ENCODE peak calls at places on chromosome 16, in four cellular contexts. One of them, this sample, is unnamed.

GRCh38 chr16:5415123-5415522 is 317.5 kb upstream of the EEF2KMT start:
- DNase-seq in A549: no peak
- DNase-seq in CD8-positive, alpha-beta memory T cell: no peak
- DNase-seq in ovary: no peak
- DNase-seq in this sample: no peak

GRCh38 chr16:15485175-15485574 is 50.8 kb downstream of the BMERB1 start:
- DNase-seq in A549: no peak
- DNase-seq in CD8-positive, alpha-beta memory T cell: no peak
- DNase-seq in ovary: no peak
- DNase-seq in this sample: peak

GRCh38 chr16:87231911-87232310 is 85.3 kb downstream of the C16orf95 start:
- DNase-seq in A549: no peak
- DNase-seq in CD8-positive, alpha-beta memory T cell: no peak
- DNase-seq in ovary: no peak
- DNase-seq in this sample: no peak

GRCh38 chr16:50282010-50282538 is 15.7 kb downstream of the ADCY7 start:
- DNase-seq in A549: no peak
- DNase-seq in CD8-positive, alpha-beta memory T cell: peak
- DNase-seq in ovary: peak
- DNase-seq in this sample: peak

GRCh38 chr16:71883193-71883848 is 661 bp downstream of the ZNF821 start:
- DNase-seq in A549: peak
- DNase-seq in CD8-positive, alpha-beta memory T cell: peak
- DNase-seq in ovary: peak
- DNase-seq in this sample: no peak

GRCh38 chr16:47490471-47490870 is 29.3 kb downstream of the PHKB start:
- DNase-seq in A549: no peak
- DNase-seq in CD8-positive, alpha-beta memory T cell: no peak
- DNase-seq in ovary: no peak
- DNase-seq in this sample: no peak

GRCh38 chr16:14358697-14359305 is 271.3 kb downstream of the PARN start:
- DNase-seq in A549: no peak
- DNase-seq in CD8-positive, alpha-beta memory T cell: no peak
- DNase-seq in ovary: no peak
- DNase-seq in this sample: no peak

GRCh38 chr16:66894948-66895696 is 14.8 kb downstream of the PDP2 start:
- DNase-seq in A549: peak
- DNase-seq in CD8-positive, alpha-beta memory T cell: peak
- DNase-seq in ovary: peak
- DNase-seq in this sample: peak

GRCh38 chr16:87383522-87384161 is at the start of gene FBXO31:
- DNase-seq in A549: peak
- DNase-seq in CD8-positive, alpha-beta memory T cell: peak
- DNase-seq in ovary: peak
- DNase-seq in this sample: peak

GRCh38 chr16:4700997-4701743 is 7.8 kb downstream of the NUDT16L1 start:
- DNase-seq in A549: no peak
- DNase-seq in CD8-positive, alpha-beta memory T cell: no peak
- DNase-seq in ovary: no peak
- DNase-seq in this sample: no peak

GRCh38 chr16:23408242-23409201 is 44.5 kb downstream of the COG7 start:
- DNase-seq in A549: peak
- DNase-seq in CD8-positive, alpha-beta memory T cell: no peak
- DNase-seq in ovary: no peak
- DNase-seq in this sample: peak

GRCh38 chr16:46757339-46758050 is 9.4 kb upstream of the MYLK3 start:
- DNase-seq in A549: no peak
- DNase-seq in CD8-positive, alpha-beta memory T cell: no peak
- DNase-seq in ovary: no peak
- DNase-seq in this sample: no peak

GRCh38 chr16:74199842-74200124 is 96.8 kb upstream of the PSMD7 start:
- DNase-seq in A549: no peak
- DNase-seq in CD8-positive, alpha-beta memory T cell: no peak
- DNase-seq in ovary: no peak
- DNase-seq in this sample: no peak

GRCh38 chr16:71214771-71215381 is 15.6 kb downstream of the HYDIN start:
- DNase-seq in A549: peak
- DNase-seq in CD8-positive, alpha-beta memory T cell: no peak
- DNase-seq in ovary: no peak
- DNase-seq in this sample: no peak

GRCh38 chr16:86626966-86627365 is 48.6 kb downstream of the FOXL1 start:
- DNase-seq in A549: no peak
- DNase-seq in CD8-positive, alpha-beta memory T cell: no peak
- DNase-seq in ovary: no peak
- DNase-seq in this sample: no peak

GRCh38 chr16:14458576-14458975 is 171.5 kb downstream of the PARN start:
- DNase-seq in A549: no peak
- DNase-seq in CD8-positive, alpha-beta memory T cell: no peak
- DNase-seq in ovary: no peak
- DNase-seq in this sample: no peak

GRCh38 chr16:22192261-22193133 is 13.6 kb upstream of the EEF2K start:
- DNase-seq in A549: no peak
- DNase-seq in CD8-positive, alpha-beta memory T cell: peak
- DNase-seq in ovary: peak
- DNase-seq in this sample: peak

GRCh38 chr16:11799509-11800384 is 2.7 kb upstream of the ZC3H7A start:
- DNase-seq in A549: no peak
- DNase-seq in CD8-positive, alpha-beta memory T cell: no peak
- DNase-seq in ovary: no peak
- DNase-seq in this sample: no peak

GRCh38 chr16:26787924-26788323 is 278.8 kb upstream of the C16orf82 start:
- DNase-seq in A549: peak
- DNase-seq in CD8-positive, alpha-beta memory T cell: no peak
- DNase-seq in ovary: no peak
- DNase-seq in this sample: no peak

GRCh38 chr16:23520500-23520899 is 10.2 kb upstream of the GGA2 start:
- DNase-seq in A549: no peak
- DNase-seq in CD8-positive, alpha-beta memory T cell: no peak
- DNase-seq in ovary: no peak
- DNase-seq in this sample: no peak

GRCh38 chr16:10940501-10941079 is 1.7 kb downstream of the DEXI start:
- DNase-seq in A549: no peak
- DNase-seq in CD8-positive, alpha-beta memory T cell: no peak
- DNase-seq in ovary: peak
- DNase-seq in this sample: no peak

GRCh38 chr16:50642349-50642748 is 38.8 kb downstream of the SNX20 start:
- DNase-seq in A549: no peak
- DNase-seq in CD8-positive, alpha-beta memory T cell: no peak
- DNase-seq in ovary: no peak
- DNase-seq in this sample: no peak

GRCh38 chr16:4894276-4895150 is 42.4 kb downstream of the PPL start:
- DNase-seq in A549: peak
- DNase-seq in CD8-positive, alpha-beta memory T cell: no peak
- DNase-seq in ovary: no peak
- DNase-seq in this sample: no peak

GRCh38 chr16:87463722-87464690 is 28.8 kb downstream of the ZCCHC14 start:
- DNase-seq in A549: no peak
- DNase-seq in CD8-positive, alpha-beta memory T cell: no peak
- DNase-seq in ovary: no peak
- DNase-seq in this sample: peak

GRCh38 chr16:1613728-1614225 is 1.6 kb downstream of the CRAMP1 start:
- DNase-seq in A549: no peak
- DNase-seq in CD8-positive, alpha-beta memory T cell: no peak
- DNase-seq in ovary: peak
- DNase-seq in this sample: no peak

GRCh38 chr16:57800213-57801097 is 1.8 kb downstream of the KIFC3 start:
- DNase-seq in A549: no peak
- DNase-seq in CD8-positive, alpha-beta memory T cell: no peak
- DNase-seq in ovary: no peak
- DNase-seq in this sample: no peak

GRCh38 chr16:48576927-48577326 is 33.1 kb downstream of the N4BP1 start:
- DNase-seq in A549: peak
- DNase-seq in CD8-positive, alpha-beta memory T cell: no peak
- DNase-seq in ovary: no peak
- DNase-seq in this sample: no peak

GRCh38 chr16:81946206-81946605 is 65.1 kb downstream of the SDR42E1 start:
- DNase-seq in A549: no peak
- DNase-seq in CD8-positive, alpha-beta memory T cell: no peak
- DNase-seq in ovary: no peak
- DNase-seq in this sample: no peak

GRCh38 chr16:21986692-21987246 is 14.1 kb downstream of the PDZD9 start:
- DNase-seq in A549: no peak
- DNase-seq in CD8-positive, alpha-beta memory T cell: no peak
- DNase-seq in ovary: no peak
- DNase-seq in this sample: no peak

GRCh38 chr16:6674071-6674470 is 658.6 kb upstream of the RBFOX1 start:
- DNase-seq in A549: no peak
- DNase-seq in CD8-positive, alpha-beta memory T cell: no peak
- DNase-seq in ovary: no peak
- DNase-seq in this sample: no peak

GRCh38 chr16:47470810-47471209 is 9.7 kb downstream of the PHKB start:
- DNase-seq in A549: no peak
- DNase-seq in CD8-positive, alpha-beta memory T cell: no peak
- DNase-seq in ovary: no peak
- DNase-seq in this sample: no peak

GRCh38 chr16:85683363-85683762 is 5.4 kb downstream of the GINS2 start:
- DNase-seq in A549: no peak
- DNase-seq in CD8-positive, alpha-beta memory T cell: no peak
- DNase-seq in ovary: no peak
- DNase-seq in this sample: no peak

GRCh38 chr16:65468121-65468520 is 346.3 kb upstream of the CDH11 start:
- DNase-seq in A549: no peak
- DNase-seq in CD8-positive, alpha-beta memory T cell: no peak
- DNase-seq in ovary: no peak
- DNase-seq in this sample: no peak

GRCh38 chr16:55496509-55497145 is 12.2 kb upstream of the LPCAT2 start:
- DNase-seq in A549: no peak
- DNase-seq in CD8-positive, alpha-beta memory T cell: no peak
- DNase-seq in ovary: no peak
- DNase-seq in this sample: peak

GRCh38 chr16:11016993-11017392 is 72.6 kb downstream of the CLEC16A start:
- DNase-seq in A549: peak
- DNase-seq in CD8-positive, alpha-beta memory T cell: no peak
- DNase-seq in ovary: no peak
- DNase-seq in this sample: peak

GRCh38 chr16:70738083-70738977 is 52.5 kb upstream of the MTSS2 start:
- DNase-seq in A549: peak
- DNase-seq in CD8-positive, alpha-beta memory T cell: no peak
- DNase-seq in ovary: peak
- DNase-seq in this sample: peak

GRCh38 chr16:75621170-75621477 is 2.0 kb downstream of the ADAT1 start:
- DNase-seq in A549: peak
- DNase-seq in CD8-positive, alpha-beta memory T cell: no peak
- DNase-seq in ovary: no peak
- DNase-seq in this sample: no peak
- H3K4me3 ChIP-seq in A549: no peak
- H3K4me3 ChIP-seq in CD8-positive, alpha-beta memory T cell: peak
- H3K4me3 ChIP-seq in ovary: no peak
- H3K4me3 ChIP-seq in this sample: no peak

DNA sequence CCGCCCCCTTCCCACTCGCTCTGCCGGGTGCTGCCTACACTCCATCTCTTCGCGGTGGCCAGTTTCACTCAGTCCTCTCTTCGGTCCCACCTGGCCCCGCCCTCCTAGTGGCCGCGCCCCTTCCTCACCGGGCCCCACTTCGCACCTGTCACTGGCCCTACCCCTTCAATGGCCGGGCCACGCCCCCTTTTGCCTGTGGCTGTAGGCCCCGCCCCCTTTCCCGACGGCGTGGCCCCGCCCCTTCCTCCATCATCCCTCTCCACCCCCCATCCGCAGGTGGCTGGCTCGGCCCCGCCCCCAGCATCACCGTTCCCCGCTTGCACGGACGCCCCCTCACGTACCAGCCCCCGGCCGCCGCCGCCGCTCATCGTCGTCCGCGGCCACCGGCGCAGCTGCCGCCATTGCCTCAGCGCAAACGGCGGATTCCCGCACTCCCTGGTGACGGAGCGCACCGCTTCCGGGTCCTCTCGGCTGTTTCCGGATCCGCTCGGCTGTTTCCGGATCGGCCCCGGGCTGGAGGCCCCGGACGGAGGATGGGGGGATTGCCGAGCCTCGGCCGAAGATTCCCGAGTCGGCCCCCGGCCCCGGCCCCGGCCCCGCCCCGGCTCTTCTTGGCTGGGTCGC is at the start of gene RABEP2:
- DNase-seq in A549: peak
- DNase-seq in CD8-positive, alpha-beta memory T cell: peak
- DNase-seq in ovary: peak
- DNase-seq in this sample: peak
- H3K4me3 ChIP-seq in A549: peak
- H3K4me3 ChIP-seq in CD8-positive, alpha-beta memory T cell: peak
- H3K4me3 ChIP-seq in ovary: peak
- H3K4me3 ChIP-seq in this sample: peak

GRCh38 chr16:89191033-89191900 is 9.1 kb downstream of the SLC22A31 start:
- DNase-seq in A549: no peak
- DNase-seq in CD8-positive, alpha-beta memory T cell: peak
- DNase-seq in ovary: no peak
- DNase-seq in this sample: no peak
- H3K4me3 ChIP-seq in A549: no peak
- H3K4me3 ChIP-seq in CD8-positive, alpha-beta memory T cell: no peak
- H3K4me3 ChIP-seq in ovary: no peak
- H3K4me3 ChIP-seq in this sample: no peak

GRCh38 chr16:53089434-53090270 is 34.9 kb downstream of the CHD9 start:
- DNase-seq in A549: no peak
- DNase-seq in CD8-positive, alpha-beta memory T cell: no peak
- DNase-seq in ovary: no peak
- DNase-seq in this sample: no peak
- H3K4me3 ChIP-seq in A549: no peak
- H3K4me3 ChIP-seq in CD8-positive, alpha-beta memory T cell: no peak
- H3K4me3 ChIP-seq in ovary: no peak
- H3K4me3 ChIP-seq in this sample: no peak

DNA sequence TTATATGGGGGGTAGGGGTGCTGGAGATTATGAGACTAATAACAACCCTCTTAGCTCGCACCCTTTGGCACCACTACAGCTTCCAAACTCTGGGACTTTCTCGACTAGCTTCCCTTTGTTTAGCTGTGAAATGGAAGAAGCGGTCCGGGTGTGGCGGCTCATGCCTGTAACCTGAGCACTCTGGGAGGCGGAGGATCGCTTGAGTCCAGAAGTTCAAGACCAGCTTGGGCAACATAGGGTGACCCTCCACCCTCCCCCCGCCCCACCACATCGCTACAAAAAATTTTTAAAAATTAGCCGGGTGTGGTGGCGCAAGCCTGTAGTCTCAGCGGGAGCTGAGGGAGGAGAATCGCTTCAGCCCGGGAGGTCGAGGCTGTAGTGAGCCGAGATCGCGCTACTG is 807 bp upstream of the CDH3 start:
- DNase-seq in A549: no peak
- DNase-seq in CD8-positive, alpha-beta memory T cell: no peak
- DNase-seq in ovary: peak
- DNase-seq in this sample: no peak
- H3K4me3 ChIP-seq in A549: peak
- H3K4me3 ChIP-seq in CD8-positive, alpha-beta memory T cell: no peak
- H3K4me3 ChIP-seq in ovary: peak
- H3K4me3 ChIP-seq in this sample: no peak

GRCh38 chr16:83924686-83925085 is 25.8 kb downstream of the MLYCD start:
- DNase-seq in A549: no peak
- DNase-seq in CD8-positive, alpha-beta memory T cell: no peak
- DNase-seq in ovary: no peak
- DNase-seq in this sample: no peak

GRCh38 chr16:83928341-83929055 is 24.5 kb upstream of the OSGIN1 start:
- DNase-seq in A549: no peak
- DNase-seq in CD8-positive, alpha-beta memory T cell: peak
- DNase-seq in ovary: no peak
- DNase-seq in this sample: no peak

GRCh38 chr16:83925957-83926725 is 26.9 kb upstream of the OSGIN1 start:
- DNase-seq in A549: no peak
- DNase-seq in CD8-positive, alpha-beta memory T cell: no peak
- DNase-seq in ovary: no peak
- DNase-seq in this sample: no peak

GRCh38 chr16:83925095-83925905 is 26.4 kb downstream of the MLYCD start:
- DNase-seq in A549: no peak
- DNase-seq in CD8-positive, alpha-beta memory T cell: no peak
- DNase-seq in ovary: no peak
- DNase-seq in this sample: no peak

GRCh38 chr16:83926726-83927397 is 26.2 kb upstream of the OSGIN1 start:
- DNase-seq in A549: peak
- DNase-seq in CD8-positive, alpha-beta memory T cell: peak
- DNase-seq in ovary: peak
- DNase-seq in this sample: peak
- H3K4me3 ChIP-seq in A549: peak
- H3K4me3 ChIP-seq in CD8-positive, alpha-beta memory T cell: no peak
- H3K4me3 ChIP-seq in ovary: no peak
- H3K4me3 ChIP-seq in this sample: no peak